ENCODE peak calls at places on chromosomes 1 and 21, in four cellular contexts. One of them, this sample, is unnamed. For H3K27me3, the result is how much of the 10 kb centered on the place peaks cover.

GRCh38 chr1:210654176-210654786 is 325.6 kb downstream of the HHAT start:
- DNase-seq in suprapubic skin: no peak
- DNase-seq in sigmoid colon: no peak
- DNase-seq in tibial nerve: no peak
- DNase-seq in this sample: no peak

GRCh38 chr21:34995979-34996303 is 53.2 kb downstream of the RUNX1 start:
- DNase-seq in tibial nerve: no peak
- DNase-seq in sigmoid colon: no peak
- DNase-seq in suprapubic skin: no peak
- DNase-seq in this sample: no peak

GRCh38 chr1:181453541-181454201 is 29.6 kb upstream of the CACNA1E start:
- DNase-seq in suprapubic skin: no peak
- DNase-seq in sigmoid colon: no peak
- DNase-seq in tibial nerve: no peak
- DNase-seq in this sample: no peak

GRCh38 chr1:211258756-211259595 is at the start of gene RCOR3:
- DNase-seq in suprapubic skin: peak
- DNase-seq in tibial nerve: peak
- DNase-seq in sigmoid colon: peak
- DNase-seq in this sample: peak

GRCh38 chr1:175572932-175573871 is 170.2 kb downstream of the TNR start:
- DNase-seq in suprapubic skin: no peak
- DNase-seq in sigmoid colon: no peak
- DNase-seq in tibial nerve: no peak
- DNase-seq in this sample: no peak

GRCh38 chr1:186559601-186560116 is 98.7 kb upstream of the PDC start:
- DNase-seq in suprapubic skin: no peak
- DNase-seq in sigmoid colon: no peak
- DNase-seq in tibial nerve: no peak
- DNase-seq in this sample: no peak

GRCh38 chr1:45012639-45013278 is 705 bp downstream of the UROD start:
- DNase-seq in suprapubic skin: peak
- DNase-seq in sigmoid colon: peak
- DNase-seq in tibial nerve: peak
- DNase-seq in this sample: peak

GRCh38 chr1:15973772-15974171 is 2.1 kb downstream of the ZBTB17 start:
- DNase-seq in tibial nerve: no peak
- DNase-seq in sigmoid colon: no peak
- DNase-seq in suprapubic skin: peak
- DNase-seq in this sample: no peak

GRCh38 chr1:213976665-213977485 is 10.9 kb upstream of the PROX1 start:
- DNase-seq in tibial nerve: no peak
- DNase-seq in suprapubic skin: no peak
- DNase-seq in sigmoid colon: no peak
- DNase-seq in this sample: no peak

GRCh38 chr1:245558069-245558468 is 403.3 kb downstream of the KIF26B start:
- DNase-seq in sigmoid colon: no peak
- DNase-seq in suprapubic skin: no peak
- DNase-seq in tibial nerve: no peak
- DNase-seq in this sample: no peak

GRCh38 chr1:198156745-198157240 is at the start of gene NEK7:
- DNase-seq in sigmoid colon: peak
- DNase-seq in suprapubic skin: peak
- DNase-seq in tibial nerve: peak
- DNase-seq in this sample: peak

GRCh38 chr21:44583800-44584147 is 3.4 kb upstream of the KRTAP10-5 start:
- DNase-seq in tibial nerve: no peak
- DNase-seq in suprapubic skin: no peak
- DNase-seq in sigmoid colon: no peak
- DNase-seq in this sample: no peak

GRCh38 chr1:48471603-48472576 is at the start of gene SPATA6:
- DNase-seq in tibial nerve: peak
- DNase-seq in sigmoid colon: peak
- DNase-seq in suprapubic skin: peak
- DNase-seq in this sample: peak

GRCh38 chr1:184069675-184070074 is 18.1 kb downstream of the TSEN15 start:
- DNase-seq in suprapubic skin: no peak
- DNase-seq in tibial nerve: no peak
- DNase-seq in sigmoid colon: no peak
- DNase-seq in this sample: no peak

GRCh38 chr1:9326596-9326995 is 33.9 kb downstream of the SPSB1 start:
- DNase-seq in suprapubic skin: no peak
- DNase-seq in sigmoid colon: no peak
- DNase-seq in tibial nerve: no peak
- DNase-seq in this sample: peak

GRCh38 chr1:231724876-231725647 is 98.5 kb downstream of the DISC1 start:
- DNase-seq in suprapubic skin: no peak
- DNase-seq in sigmoid colon: no peak
- DNase-seq in tibial nerve: no peak
- DNase-seq in this sample: no peak

GRCh38 chr1:54052470-54052933 is 502 bp downstream of the TMEM59 start:
- DNase-seq in tibial nerve: peak
- DNase-seq in sigmoid colon: no peak
- DNase-seq in suprapubic skin: peak
- DNase-seq in this sample: peak

GRCh38 chr1:151992345-151993083 is 1.1 kb downstream of the S100A10 start:
- DNase-seq in suprapubic skin: peak
- DNase-seq in tibial nerve: peak
- DNase-seq in sigmoid colon: peak
- DNase-seq in this sample: peak

GRCh38 chr1:31183927-31184554 is 55.6 kb downstream of the NKAIN1 start:
- DNase-seq in tibial nerve: peak
- DNase-seq in suprapubic skin: no peak
- DNase-seq in sigmoid colon: no peak
- DNase-seq in this sample: peak

GRCh38 chr1:94110021-94110761 is 10.8 kb downstream of the ABCA4 start:
- DNase-seq in suprapubic skin: no peak
- DNase-seq in tibial nerve: no peak
- DNase-seq in sigmoid colon: no peak
- DNase-seq in this sample: no peak

GRCh38 chr1:31586376-31587327 is 10.3 kb downstream of the TINAGL1 start:
- DNase-seq in sigmoid colon: no peak
- DNase-seq in tibial nerve: no peak
- DNase-seq in suprapubic skin: no peak
- DNase-seq in this sample: no peak

GRCh38 chr21:37398697-37399096 is 32.1 kb downstream of the DYRK1A start:
- DNase-seq in sigmoid colon: no peak
- DNase-seq in suprapubic skin: no peak
- DNase-seq in tibial nerve: no peak
- DNase-seq in this sample: no peak

GRCh38 chr1:200916152-200916551 is 21.5 kb downstream of the INAVA start:
- DNase-seq in suprapubic skin: no peak
- DNase-seq in tibial nerve: no peak
- DNase-seq in sigmoid colon: peak
- DNase-seq in this sample: no peak

GRCh38 chr1:32272557-32273388 is 19.1 kb upstream of the HDAC1 start:
- DNase-seq in suprapubic skin: no peak
- DNase-seq in tibial nerve: no peak
- DNase-seq in sigmoid colon: no peak
- DNase-seq in this sample: no peak

GRCh38 chr1:205524794-205525101 is 20.3 kb downstream of the CDK18 start:
- DNase-seq in sigmoid colon: no peak
- DNase-seq in tibial nerve: no peak
- DNase-seq in suprapubic skin: no peak
- DNase-seq in this sample: no peak

GRCh38 chr21:28375708-28376385 is 616.8 kb downstream of the LTN1 start:
- DNase-seq in suprapubic skin: no peak
- DNase-seq in sigmoid colon: no peak
- DNase-seq in tibial nerve: no peak
- DNase-seq in this sample: no peak

GRCh38 chr1:5478156-5478695 is 514.0 kb downstream of the NPHP4 start:
- DNase-seq in sigmoid colon: no peak
- DNase-seq in tibial nerve: no peak
- DNase-seq in suprapubic skin: no peak
- DNase-seq in this sample: no peak
- H3K27me3 ChIP-seq in sigmoid colon: under half
- H3K27me3 ChIP-seq in tibial nerve: under half
- H3K27me3 ChIP-seq in suprapubic skin: under half
- H3K27me3 ChIP-seq in this sample: under half

GRCh38 chr1:3775498-3776230 is 3.1 kb downstream of the SMIM1 start:
- DNase-seq in suprapubic skin: no peak
- DNase-seq in sigmoid colon: no peak
- DNase-seq in tibial nerve: no peak
- DNase-seq in this sample: peak

GRCh38 chr1:3772715-3773571 is at the start of gene SMIM1:
- DNase-seq in tibial nerve: no peak
- DNase-seq in suprapubic skin: no peak
- DNase-seq in sigmoid colon: peak
- DNase-seq in this sample: no peak

GRCh38 chr1:3775248-3775497 is 2.6 kb downstream of the SMIM1 start:
- DNase-seq in tibial nerve: no peak
- DNase-seq in sigmoid colon: no peak
- DNase-seq in suprapubic skin: no peak
- DNase-seq in this sample: no peak

GRCh38 chr1:3773572-3774502 is 1.3 kb downstream of the SMIM1 start:
- DNase-seq in sigmoid colon: no peak
- DNase-seq in suprapubic skin: no peak
- DNase-seq in tibial nerve: no peak
- DNase-seq in this sample: no peak

DNA sequence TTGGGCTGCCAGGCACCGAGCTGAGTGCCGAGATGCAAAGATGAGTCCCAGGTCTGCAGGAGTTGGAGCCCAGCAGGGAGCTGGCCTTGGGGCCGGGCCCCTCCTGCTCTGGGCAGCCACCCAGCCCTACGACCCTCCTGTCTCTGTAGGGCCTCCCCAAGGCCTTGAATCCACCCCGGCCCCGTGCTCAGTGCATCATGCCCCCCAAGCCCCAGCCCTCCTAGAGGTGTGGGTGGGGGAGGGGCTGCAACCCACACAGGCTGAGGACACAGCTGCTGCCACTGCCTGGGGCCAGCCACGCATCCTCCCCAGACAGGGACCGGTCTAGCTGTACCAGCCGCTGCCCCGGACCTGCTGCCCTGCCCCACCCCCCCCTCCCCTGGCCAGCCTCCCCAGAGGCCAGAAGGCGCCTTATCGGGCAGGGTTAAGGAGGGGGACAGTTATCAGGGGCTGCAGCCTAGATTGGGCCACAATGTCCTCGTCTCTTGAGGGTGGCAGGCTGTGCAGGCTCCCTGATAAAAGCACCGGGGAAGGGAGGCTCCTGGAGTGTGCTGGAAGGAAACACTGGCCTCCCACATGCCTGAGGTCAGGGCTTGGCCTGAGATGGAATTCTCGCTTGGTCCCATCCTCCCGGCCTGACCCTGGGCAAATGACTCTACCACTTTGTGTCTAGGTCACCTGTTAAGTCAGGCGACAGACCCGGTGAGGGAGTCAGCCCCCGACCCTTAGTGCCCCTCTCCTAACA is 2.1 kb downstream of the SMIM1 start:
- DNase-seq in suprapubic skin: no peak
- DNase-seq in sigmoid colon: no peak
- DNase-seq in tibial nerve: no peak
- DNase-seq in this sample: peak
- TF ChIP-seq EP300 in suprapubic skin: no peak
- TF ChIP-seq EP300 in sigmoid colon: no peak
- TF ChIP-seq EP300 in tibial nerve: no peak
- TF ChIP-seq EP300 in this sample: no peak

GRCh38 chr1:50424045-50424939 is 1.0 kb upstream of the DMRTA2 start:
- DNase-seq in sigmoid colon: no peak
- DNase-seq in suprapubic skin: no peak
- DNase-seq in tibial nerve: no peak
- DNase-seq in this sample: no peak

GRCh38 chr1:50425376-50426107 is 2.3 kb upstream of the DMRTA2 start:
- DNase-seq in suprapubic skin: no peak
- DNase-seq in tibial nerve: no peak
- DNase-seq in sigmoid colon: no peak
- DNase-seq in this sample: no peak

GRCh38 chr1:50423670-50424000 is 392 bp upstream of the DMRTA2 start:
- DNase-seq in tibial nerve: no peak
- DNase-seq in sigmoid colon: no peak
- DNase-seq in suprapubic skin: no peak
- DNase-seq in this sample: no peak

GRCh38 chr1:50426108-50426700 is 3.0 kb upstream of the DMRTA2 start:
- DNase-seq in tibial nerve: no peak
- DNase-seq in sigmoid colon: no peak
- DNase-seq in suprapubic skin: no peak
- DNase-seq in this sample: no peak

DNA sequence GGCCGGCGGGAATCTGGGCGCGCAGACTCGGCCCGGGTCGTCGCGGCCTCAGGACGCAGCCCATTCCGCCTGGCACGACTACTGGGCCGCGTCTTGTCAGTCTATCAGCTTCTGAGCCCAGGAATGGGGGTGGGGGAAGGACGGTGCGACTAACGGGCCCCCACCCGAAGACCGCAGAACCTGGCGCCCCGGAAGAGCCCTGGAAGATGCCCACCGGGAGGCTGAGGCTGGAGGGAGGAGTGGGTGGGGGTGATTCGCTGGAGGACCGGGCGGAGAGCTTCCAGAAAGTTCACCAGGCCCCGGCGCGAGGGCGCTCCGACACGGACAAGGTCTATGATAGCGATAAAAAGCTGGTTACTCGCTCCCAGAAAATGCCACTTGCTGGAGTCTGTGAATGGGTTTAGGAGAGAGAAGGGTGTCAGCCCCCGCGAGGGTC is 1.7 kb upstream of the DMRTA2 start:
- DNase-seq in tibial nerve: no peak
- DNase-seq in sigmoid colon: no peak
- DNase-seq in suprapubic skin: no peak
- DNase-seq in this sample: no peak
- H3K4me3 ChIP-seq in tibial nerve: no peak
- H3K4me3 ChIP-seq in sigmoid colon: no peak
- H3K4me3 ChIP-seq in suprapubic skin: peak
- H3K4me3 ChIP-seq in this sample: no peak

GRCh38 chr1:234882898-234883297 is 245.7 kb downstream of the TOMM20 start:
- DNase-seq in tibial nerve: no peak
- DNase-seq in sigmoid colon: peak
- DNase-seq in suprapubic skin: no peak
- DNase-seq in this sample: no peak
- H3K27me3 ChIP-seq in tibial nerve: under half
- H3K27me3 ChIP-seq in sigmoid colon: under half
- H3K27me3 ChIP-seq in suprapubic skin: under half
- H3K27me3 ChIP-seq in this sample: under half

This sample was measured in ovary.